ENCODE peak calls at places on chromosomes 4 and X, in five cellular contexts. One of them, this sample, is unnamed.

GRCh38 chr4:65918217-65918616 is 247.9 kb upstream of the EPHA5 start:
- DNase-seq in brain microvascular endothelial cell: no peak
- DNase-seq in psoas muscle: no peak
- DNase-seq in heart left ventricle: no peak
- DNase-seq in foreskin keratinocyte: no peak
- DNase-seq in this sample: no peak

GRCh38 chrX:19577181-19577810 is 62.0 kb upstream of the MAP3K15 start:
- DNase-seq in brain microvascular endothelial cell: no peak
- DNase-seq in psoas muscle: no peak
- DNase-seq in heart left ventricle: no peak
- DNase-seq in foreskin keratinocyte: no peak
- DNase-seq in this sample: no peak

GRCh38 chrX:148448686-148449085 is 51.7 kb upstream of the AFF2 start:
- DNase-seq in brain microvascular endothelial cell: no peak
- DNase-seq in psoas muscle: no peak
- DNase-seq in heart left ventricle: no peak
- DNase-seq in foreskin keratinocyte: no peak
- DNase-seq in this sample: no peak

GRCh38 chr4:54100607-54101189 is 735 bp downstream of the GSX2 start:
- DNase-seq in brain microvascular endothelial cell: no peak
- DNase-seq in psoas muscle: no peak
- DNase-seq in heart left ventricle: no peak
- DNase-seq in foreskin keratinocyte: no peak
- DNase-seq in this sample: no peak

GRCh38 chr4:105343523-105343931 is 130.3 kb downstream of the PPA2 start:
- DNase-seq in brain microvascular endothelial cell: peak; percentile 1
- DNase-seq in psoas muscle: no peak
- DNase-seq in heart left ventricle: no peak
- DNase-seq in foreskin keratinocyte: no peak
- DNase-seq in this sample: no peak

GRCh38 chrX:134692990-134693389 is 34.7 kb upstream of the PLAC1 start:
- DNase-seq in brain microvascular endothelial cell: peak; percentile 63
- DNase-seq in psoas muscle: no peak
- DNase-seq in heart left ventricle: no peak
- DNase-seq in foreskin keratinocyte: peak; percentile 80
- DNase-seq in this sample: peak; percentile 15

GRCh38 chr4:84032372-84032771 is 466.7 kb downstream of the NKX6-1 start:
- DNase-seq in brain microvascular endothelial cell: no peak
- DNase-seq in psoas muscle: no peak
- DNase-seq in heart left ventricle: no peak
- DNase-seq in foreskin keratinocyte: no peak
- DNase-seq in this sample: no peak

GRCh38 chrX:11423362-11423818 is 130.2 kb downstream of the AMELX start:
- DNase-seq in brain microvascular endothelial cell: peak; percentile 72
- DNase-seq in psoas muscle: peak; percentile 15
- DNase-seq in heart left ventricle: peak; percentile 29
- DNase-seq in foreskin keratinocyte: no peak
- DNase-seq in this sample: no peak

GRCh38 chrX:85244411-85245210 is 820 bp downstream of the ZNF711 start:
- DNase-seq in brain microvascular endothelial cell: no peak
- DNase-seq in psoas muscle: no peak
- DNase-seq in heart left ventricle: no peak
- DNase-seq in foreskin keratinocyte: no peak
- DNase-seq in this sample: peak; percentile 0

DNA sequence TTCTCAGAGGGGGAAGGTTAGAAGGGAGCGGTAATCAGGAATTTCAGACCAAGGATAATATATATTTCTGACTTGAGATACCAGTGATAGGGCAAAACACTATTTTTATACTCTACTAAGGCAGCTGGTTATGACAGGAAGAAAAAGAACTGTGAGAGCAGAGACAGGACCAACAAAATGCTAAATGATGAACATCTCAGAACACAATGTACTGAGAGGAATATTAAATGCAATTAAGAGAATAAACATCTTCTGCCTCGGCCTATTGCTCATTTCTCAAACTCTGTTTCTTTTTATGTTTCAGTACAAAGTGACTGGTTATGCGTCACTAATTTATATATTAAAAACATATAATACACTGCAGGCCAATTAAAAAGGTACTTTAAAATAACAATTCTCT is 122.0 kb upstream of the RLIM start:
- DNase-seq in brain microvascular endothelial cell: no peak
- DNase-seq in psoas muscle: no peak
- DNase-seq in heart left ventricle: no peak
- DNase-seq in foreskin keratinocyte: no peak
- DNase-seq in this sample: no peak
- H3K27ac ChIP-seq in brain microvascular endothelial cell: no peak overlapping the region
- H3K27ac ChIP-seq in psoas muscle: no peak overlapping the region
- H3K27ac ChIP-seq in heart left ventricle: no peak overlapping the region
- H3K27ac ChIP-seq in foreskin keratinocyte: no peak overlapping the region
- H3K27ac ChIP-seq in this sample: no peak overlapping the region

DNA sequence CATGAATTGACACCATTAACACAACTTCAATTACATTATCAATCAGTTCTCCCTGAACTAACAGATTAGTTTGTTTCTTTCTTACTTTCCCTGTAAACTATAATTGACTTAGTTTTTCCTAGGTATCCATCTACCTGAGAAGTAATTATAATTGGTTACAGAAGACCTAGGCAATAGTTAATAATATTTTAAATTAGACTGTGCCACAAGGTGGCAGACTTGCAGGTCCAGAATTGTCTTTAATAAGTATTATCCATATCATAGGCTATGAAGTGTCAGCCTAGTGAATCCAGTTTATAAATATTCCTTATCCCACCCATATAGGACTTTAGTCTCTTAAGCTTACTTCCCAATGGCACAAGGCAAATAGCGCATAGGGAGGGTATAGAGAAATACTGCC is 48.9 kb upstream of the FAM47B start:
- DNase-seq in brain microvascular endothelial cell: no peak
- DNase-seq in psoas muscle: no peak
- DNase-seq in heart left ventricle: no peak
- DNase-seq in foreskin keratinocyte: no peak
- DNase-seq in this sample: no peak
- TF ChIP-seq CTCF in brain microvascular endothelial cell: peak; percentile 41
- TF ChIP-seq CTCF in psoas muscle: peak; percentile 36
- TF ChIP-seq CTCF in heart left ventricle: peak; percentile 31
- TF ChIP-seq CTCF in foreskin keratinocyte: peak; percentile 55
- TF ChIP-seq CTCF in this sample: peak; percentile 8

GRCh38 chr4:151432654-151433053 is 23.7 kb downstream of the FHIP1A start:
- DNase-seq in brain microvascular endothelial cell: no peak
- DNase-seq in psoas muscle: no peak
- DNase-seq in heart left ventricle: no peak
- DNase-seq in foreskin keratinocyte: no peak
- DNase-seq in this sample: no peak

GRCh38 chr4:151428346-151428745 is 19.4 kb downstream of the FHIP1A start:
- DNase-seq in brain microvascular endothelial cell: no peak
- DNase-seq in psoas muscle: no peak
- DNase-seq in heart left ventricle: no peak
- DNase-seq in foreskin keratinocyte: no peak
- DNase-seq in this sample: no peak

GRCh38 chr4:151431728-151432127 is 22.8 kb downstream of the FHIP1A start:
- DNase-seq in brain microvascular endothelial cell: no peak
- DNase-seq in psoas muscle: no peak
- DNase-seq in heart left ventricle: no peak
- DNase-seq in foreskin keratinocyte: no peak
- DNase-seq in this sample: no peak

GRCh38 chr4:151430737-151431457 is 21.9 kb downstream of the FHIP1A start:
- DNase-seq in brain microvascular endothelial cell: no peak
- DNase-seq in psoas muscle: no peak
- DNase-seq in heart left ventricle: no peak
- DNase-seq in foreskin keratinocyte: peak; percentile 30
- DNase-seq in this sample: no peak

GRCh38 chr4:151429957-151430548 is 21.1 kb downstream of the FHIP1A start:
- DNase-seq in brain microvascular endothelial cell: no peak
- DNase-seq in psoas muscle: no peak
- DNase-seq in heart left ventricle: no peak
- DNase-seq in foreskin keratinocyte: no peak
- DNase-seq in this sample: no peak
- H3K27ac ChIP-seq in brain microvascular endothelial cell: no peak overlapping the region
- H3K27ac ChIP-seq in psoas muscle: peak overlapping the region; percentile 73
- H3K27ac ChIP-seq in heart left ventricle: no peak overlapping the region
- H3K27ac ChIP-seq in foreskin keratinocyte: peak overlapping the region; percentile 15
- H3K27ac ChIP-seq in this sample: no peak overlapping the region

DNA sequence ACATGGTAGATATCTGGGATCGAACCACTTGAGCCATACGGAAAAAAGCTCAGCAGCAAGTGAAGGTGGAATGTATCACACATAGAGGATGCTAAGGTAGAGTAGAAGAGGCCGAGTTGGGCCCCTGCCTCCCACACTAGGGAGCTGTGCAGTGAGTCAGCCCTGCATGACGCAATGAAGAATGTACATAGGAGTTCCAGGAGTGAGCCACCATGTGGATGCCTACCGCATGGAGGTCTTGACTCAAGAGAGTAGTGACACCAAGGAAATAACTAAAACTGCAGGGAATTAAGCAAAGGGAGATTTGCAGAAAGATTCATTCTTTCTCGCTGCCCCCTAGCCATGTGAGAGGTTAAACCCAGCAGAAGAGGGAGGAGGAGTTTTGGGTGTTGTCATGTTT is 389.6 kb upstream of the IGFBP7 start:
- DNase-seq in brain microvascular endothelial cell: peak; percentile 58
- DNase-seq in psoas muscle: no peak
- DNase-seq in heart left ventricle: no peak
- DNase-seq in foreskin keratinocyte: no peak
- DNase-seq in this sample: peak; percentile 24
- TF ChIP-seq CTCF in brain microvascular endothelial cell: peak; percentile 22
- TF ChIP-seq CTCF in psoas muscle: no peak
- TF ChIP-seq CTCF in heart left ventricle: no peak
- TF ChIP-seq CTCF in foreskin keratinocyte: peak; percentile 7
- TF ChIP-seq CTCF in this sample: no peak

DNA sequence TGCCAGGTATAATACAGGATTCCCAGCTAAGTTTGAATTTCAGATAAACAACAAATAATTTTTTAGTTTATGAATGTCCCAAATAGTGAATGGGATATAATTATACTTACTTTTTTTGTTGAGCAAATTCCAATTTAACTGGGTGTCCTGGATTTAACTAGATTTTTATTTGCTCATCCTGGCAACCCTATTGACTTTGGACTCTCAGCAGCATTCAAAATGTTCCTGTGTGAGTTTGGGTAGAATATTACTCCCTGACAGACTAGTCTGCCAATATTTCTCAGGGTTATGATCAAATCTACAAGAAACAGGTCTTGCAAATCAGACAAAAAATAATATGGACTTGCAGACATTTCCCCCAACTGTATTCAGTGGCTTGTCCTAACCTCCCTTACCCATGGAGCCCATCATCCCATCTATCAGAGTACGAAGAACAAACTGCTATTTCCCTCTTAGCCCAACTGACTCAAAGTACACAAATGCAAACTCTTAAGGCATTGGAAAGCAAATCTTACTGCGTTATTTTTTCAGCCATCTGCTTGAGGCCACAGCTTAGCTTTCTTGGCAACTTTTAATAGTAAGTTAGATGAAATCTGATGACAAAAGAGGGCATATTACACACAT is 20.7 kb downstream of the SETD7 start:
- DNase-seq in brain microvascular endothelial cell: no peak
- DNase-seq in psoas muscle: no peak
- DNase-seq in heart left ventricle: no peak
- DNase-seq in foreskin keratinocyte: no peak
- DNase-seq in this sample: no peak
- H3K27ac ChIP-seq in brain microvascular endothelial cell: no peak overlapping the region
- H3K27ac ChIP-seq in psoas muscle: peak overlapping the region; percentile 65
- H3K27ac ChIP-seq in heart left ventricle: no peak overlapping the region
- H3K27ac ChIP-seq in foreskin keratinocyte: no peak overlapping the region
- H3K27ac ChIP-seq in this sample: no peak overlapping the region

GRCh38 chrX:131778269-131779218 is 234.7 kb downstream of the OR13H1 start:
- DNase-seq in brain microvascular endothelial cell: peak; percentile 63
- DNase-seq in psoas muscle: peak; percentile 46
- DNase-seq in heart left ventricle: peak; percentile 73
- DNase-seq in foreskin keratinocyte: no peak
- DNase-seq in this sample: no peak
- TF ChIP-seq CTCF in brain microvascular endothelial cell: peak; percentile 55
- TF ChIP-seq CTCF in psoas muscle: peak; percentile 44
- TF ChIP-seq CTCF in heart left ventricle: no peak
- TF ChIP-seq CTCF in foreskin keratinocyte: no peak
- TF ChIP-seq CTCF in this sample: no peak

DNA sequence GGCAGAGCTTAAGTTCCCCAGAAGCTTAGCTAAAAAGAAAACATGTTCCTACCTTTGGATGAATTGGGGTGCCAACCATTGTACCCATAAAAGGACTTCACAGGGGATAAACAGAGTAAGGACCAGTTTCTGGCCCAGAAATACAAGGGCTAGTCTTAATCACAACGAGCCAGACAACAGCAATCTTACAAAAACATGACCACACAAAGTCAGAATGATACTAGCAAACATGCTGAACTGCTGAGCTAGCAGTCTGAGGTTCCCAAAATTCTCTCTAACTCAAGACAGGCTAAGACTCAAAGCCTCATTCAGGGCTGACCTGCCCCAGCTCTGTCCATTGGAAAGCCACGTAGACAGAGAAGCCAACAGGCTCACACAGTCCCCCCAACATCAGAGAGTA is 40.3 kb downstream of the ATP11C start:
- DNase-seq in brain microvascular endothelial cell: no peak
- DNase-seq in psoas muscle: no peak
- DNase-seq in heart left ventricle: no peak
- DNase-seq in foreskin keratinocyte: no peak
- DNase-seq in this sample: no peak
- H3K27ac ChIP-seq in brain microvascular endothelial cell: no peak overlapping the region
- H3K27ac ChIP-seq in psoas muscle: no peak overlapping the region
- H3K27ac ChIP-seq in heart left ventricle: no peak overlapping the region
- H3K27ac ChIP-seq in foreskin keratinocyte: no peak overlapping the region
- H3K27ac ChIP-seq in this sample: no peak overlapping the region

GRCh38 chr4:165894159-165894558 is 21.1 kb downstream of the TLL1 start:
- DNase-seq in brain microvascular endothelial cell: no peak
- DNase-seq in psoas muscle: no peak
- DNase-seq in heart left ventricle: no peak
- DNase-seq in foreskin keratinocyte: no peak
- DNase-seq in this sample: no peak
- TF ChIP-seq CTCF in brain microvascular endothelial cell: no peak
- TF ChIP-seq CTCF in psoas muscle: no peak
- TF ChIP-seq CTCF in heart left ventricle: no peak
- TF ChIP-seq CTCF in foreskin keratinocyte: no peak
- TF ChIP-seq CTCF in this sample: no peak

GRCh38 chrX:42106556-42106955 is 183.2 kb upstream of the CASK start:
- DNase-seq in brain microvascular endothelial cell: no peak
- DNase-seq in psoas muscle: no peak
- DNase-seq in heart left ventricle: no peak
- DNase-seq in foreskin keratinocyte: no peak
- DNase-seq in this sample: no peak
- H3K27ac ChIP-seq in brain microvascular endothelial cell: no peak overlapping the region
- H3K27ac ChIP-seq in psoas muscle: no peak overlapping the region
- H3K27ac ChIP-seq in heart left ventricle: no peak overlapping the region
- H3K27ac ChIP-seq in foreskin keratinocyte: no peak overlapping the region
- H3K27ac ChIP-seq in this sample: no peak overlapping the region